ENCODE peak calls at places on chromosomes 7 and 10, in nine cellular contexts. Q, S, I, Y, F, Z, C, D and L are unnamed samples.

GRCh38 chr7:18792866-18793595 is 297.5 kb downstream of the HDAC9 start:
- DNase-seq in Y (no peak), D (no peak), S (no peak), F (no peak), C (no peak), Q (no peak), I (no peak), Z (no peak), L (no peak)

GRCh38 chr7:116930156-116930913 is 23.0 kb upstream of the ST7 start:
- DNase-seq in F (peak), Z (peak), S (peak), Y (peak), C (peak), I (peak), Q (peak), D (peak), L (peak)

GRCh38 chr7:91288208-91288824 is 24.1 kb downstream of the FZD1 start:
- DNase-seq in S (no peak), C (no peak), Z (peak), D (no peak), F (peak), I (peak), Q (no peak), Y (no peak), L (no peak)

GRCh38 chr10:67839957-67840356 is 2.0 kb upstream of the DNAJC12 start:
- DNase-seq in C (no peak), D (no peak), Y (no peak), I (no peak), S (no peak), Z (no peak), Q (no peak), F (peak), L (no peak)

GRCh38 chr7:111753968-111754367 is 191.7 kb upstream of the IMMP2L start:
- DNase-seq in Q (no peak), Y (no peak), S (no peak), I (no peak), D (no peak), C (no peak), Z (no peak), F (no peak), L (no peak)

GRCh38 chr10:131902211-131902610 is 1.4 kb downstream of the PPP2R2D start:
- DNase-seq in Q (no peak), S (no peak), D (no peak), F (no peak), Z (no peak), C (no peak), Y (no peak), I (no peak), L (no peak)

GRCh38 chr7:36278767-36279171 is 110.9 kb upstream of the ANLN start:
- DNase-seq in Z (no peak), F (no peak), C (no peak), D (no peak), S (peak), Y (no peak), I (no peak), Q (no peak), L (no peak)

GRCh38 chr7:289756-290553 is at the start of gene FOXL3:
- DNase-seq in Z (peak), S (no peak), C (no peak), Y (no peak), Q (no peak), F (no peak), D (no peak), I (no peak), L (no peak)

GRCh38 chr7:70582921-70583895 is 548.7 kb upstream of the GALNT17 start:
- DNase-seq in F (no peak), C (no peak), D (no peak), Q (no peak), Z (peak), S (no peak), Y (no peak), I (no peak), L (no peak)

GRCh38 chr7:136193940-136194339 is 216.8 kb upstream of the MTPN start:
- DNase-seq in D (no peak), Y (no peak), I (no peak), C (no peak), Z (no peak), S (no peak), F (no peak), Q (no peak), L (no peak)

GRCh38 chr7:138890782-138891445 is 90.3 kb downstream of the KIAA1549 start:
- DNase-seq in I (peak), D (no peak), S (no peak), Z (no peak), C (no peak), Y (peak), F (no peak), Q (no peak), L (no peak)

GRCh38 chr7:104207731-104208420 is at the start of gene ORC5:
- DNase-seq in D (peak), C (peak), Q (peak), S (peak), I (peak), Z (peak), Y (peak), F (peak), L (peak)

GRCh38 chr10:30433286-30433778 is 652 bp upstream of the MAP3K8 start:
- DNase-seq in F (peak), D (peak), Z (peak), S (peak), I (peak), C (peak), Q (no peak), Y (no peak), L (no peak)